ENCODE peak calls at places on chromosomes 2 and 18, in six cellular contexts. One of them, this sample, is unnamed.

GRCh38 chr2:14735696-14736095 is 103.2 kb downstream of the LRATD1 start:
- DNase-seq in iris pigment epithelial cell: no peak
- DNase-seq in GM10248: no peak
- DNase-seq in Calu3: peak
- DNase-seq in T-helper 9 cell: no peak
- DNase-seq in lower lobe of right lung: no peak
- DNase-seq in this sample: no peak

GRCh38 chr2:112181571-112182290 is 43.5 kb downstream of the FBLN7 start:
- DNase-seq in lower lobe of right lung: no peak
- DNase-seq in Calu3: peak
- DNase-seq in T-helper 9 cell: peak
- DNase-seq in iris pigment epithelial cell: no peak
- DNase-seq in GM10248: peak
- DNase-seq in this sample: no peak

GRCh38 chr18:58263055-58263732 is 219.2 kb downstream of the NEDD4L start:
- DNase-seq in lower lobe of right lung: no peak
- DNase-seq in Calu3: peak
- DNase-seq in iris pigment epithelial cell: peak
- DNase-seq in GM10248: no peak
- DNase-seq in T-helper 9 cell: no peak
- DNase-seq in this sample: no peak

GRCh38 chr2:73104933-73105332 is 7.8 kb downstream of the RAB11FIP5 start:
- DNase-seq in lower lobe of right lung: no peak
- DNase-seq in iris pigment epithelial cell: no peak
- DNase-seq in GM10248: no peak
- DNase-seq in T-helper 9 cell: no peak
- DNase-seq in Calu3: no peak
- DNase-seq in this sample: no peak

GRCh38 chr2:64779117-64779690 is 125.5 kb upstream of the SERTAD2 start:
- DNase-seq in iris pigment epithelial cell: peak
- DNase-seq in T-helper 9 cell: no peak
- DNase-seq in lower lobe of right lung: no peak
- DNase-seq in Calu3: peak
- DNase-seq in GM10248: no peak
- DNase-seq in this sample: no peak

GRCh38 chr2:2013476-2013875 is 269.2 kb upstream of the PXDN start:
- DNase-seq in iris pigment epithelial cell: no peak
- DNase-seq in T-helper 9 cell: no peak
- DNase-seq in Calu3: no peak
- DNase-seq in lower lobe of right lung: no peak
- DNase-seq in GM10248: no peak
- DNase-seq in this sample: no peak

GRCh38 chr18:78713726-78714125 is 265.9 kb upstream of the SALL3 start:
- DNase-seq in T-helper 9 cell: no peak
- DNase-seq in GM10248: no peak
- DNase-seq in lower lobe of right lung: no peak
- DNase-seq in iris pigment epithelial cell: no peak
- DNase-seq in Calu3: no peak
- DNase-seq in this sample: no peak

GRCh38 chr2:85091838-85092237 is 41.4 kb upstream of the TCF7L1 start:
- DNase-seq in GM10248: no peak
- DNase-seq in T-helper 9 cell: no peak
- DNase-seq in lower lobe of right lung: no peak
- DNase-seq in iris pigment epithelial cell: no peak
- DNase-seq in Calu3: no peak
- DNase-seq in this sample: no peak

GRCh38 chr2:240308111-240308651 is 127.3 kb upstream of the GPC1 start:
- DNase-seq in GM10248: no peak
- DNase-seq in T-helper 9 cell: no peak
- DNase-seq in iris pigment epithelial cell: no peak
- DNase-seq in Calu3: no peak
- DNase-seq in lower lobe of right lung: no peak
- DNase-seq in this sample: no peak

GRCh38 chr2:3523551-3524041 is 4.3 kb upstream of the ADI1 start:
- DNase-seq in GM10248: no peak
- DNase-seq in lower lobe of right lung: no peak
- DNase-seq in Calu3: no peak
- DNase-seq in T-helper 9 cell: no peak
- DNase-seq in iris pigment epithelial cell: peak
- DNase-seq in this sample: no peak

GRCh38 chr2:23386422-23387220 is 1.6 kb downstream of the KLHL29 start:
- DNase-seq in T-helper 9 cell: no peak
- DNase-seq in iris pigment epithelial cell: peak
- DNase-seq in Calu3: peak
- DNase-seq in lower lobe of right lung: peak
- DNase-seq in GM10248: peak
- DNase-seq in this sample: no peak

GRCh38 chr2:58972737-58973136 is 731.6 kb upstream of the FANCL start:
- DNase-seq in Calu3: no peak
- DNase-seq in GM10248: no peak
- DNase-seq in iris pigment epithelial cell: no peak
- DNase-seq in T-helper 9 cell: no peak
- DNase-seq in lower lobe of right lung: no peak
- DNase-seq in this sample: no peak

GRCh38 chr2:191421950-191422349 is 176.7 kb downstream of the MYO1B start:
- DNase-seq in lower lobe of right lung: no peak
- DNase-seq in GM10248: no peak
- DNase-seq in Calu3: no peak
- DNase-seq in iris pigment epithelial cell: no peak
- DNase-seq in T-helper 9 cell: no peak
- DNase-seq in this sample: no peak